ENCODE peak calls at places on chromosomes 11 and 22, in seven cellular contexts. One of them, this sample, is unnamed.

GRCh38 chr11:125994509-125994908 is 48.7 kb downstream of the VSIG10L2 start:
- DNase-seq in stimulated activated CD4-positive, alpha-beta T cell treated with anti-CD3 and anti-CD28 coated beads, Interleukin-4, amount 100 ng/mL, for 48 hours: no peak
- DNase-seq in central memory CD4-positive, alpha-beta T cell: no peak
- DNase-seq in left ventricle myocardium inferior: no peak
- DNase-seq in memory B cell: no peak
- DNase-seq in astrocyte of the cerebellum: no peak
- DNase-seq in AG08395: no peak
- DNase-seq in this sample: no peak

GRCh38 chr11:73761403-73761945 is 600 bp upstream of the RAB6A start:
- DNase-seq in AG08395: no peak
- DNase-seq in central memory CD4-positive, alpha-beta T cell: no peak
- DNase-seq in left ventricle myocardium inferior: no peak
- DNase-seq in astrocyte of the cerebellum: no peak
- DNase-seq in stimulated activated CD4-positive, alpha-beta T cell treated with anti-CD3 and anti-CD28 coated beads, Interleukin-4, amount 100 ng/mL, for 48 hours: no peak
- DNase-seq in memory B cell: no peak
- DNase-seq in this sample: no peak

GRCh38 chr11:65611758-65612603 is 2.0 kb downstream of the MAP3K11 start:
- DNase-seq in astrocyte of the cerebellum: no peak
- DNase-seq in central memory CD4-positive, alpha-beta T cell: no peak
- DNase-seq in AG08395: no peak
- DNase-seq in memory B cell: no peak
- DNase-seq in stimulated activated CD4-positive, alpha-beta T cell treated with anti-CD3 and anti-CD28 coated beads, Interleukin-4, amount 100 ng/mL, for 48 hours: no peak
- DNase-seq in left ventricle myocardium inferior: no peak
- DNase-seq in this sample: no peak

GRCh38 chr11:67996622-67997459 is 7.1 kb downstream of the UNC93B1 start:
- DNase-seq in stimulated activated CD4-positive, alpha-beta T cell treated with anti-CD3 and anti-CD28 coated beads, Interleukin-4, amount 100 ng/mL, for 48 hours: peak
- DNase-seq in AG08395: no peak
- DNase-seq in memory B cell: no peak
- DNase-seq in astrocyte of the cerebellum: no peak
- DNase-seq in left ventricle myocardium inferior: peak
- DNase-seq in central memory CD4-positive, alpha-beta T cell: no peak
- DNase-seq in this sample: peak

GRCh38 chr11:132115454-132115853 is 745.0 kb downstream of the NTM start:
- DNase-seq in stimulated activated CD4-positive, alpha-beta T cell treated with anti-CD3 and anti-CD28 coated beads, Interleukin-4, amount 100 ng/mL, for 48 hours: no peak
- DNase-seq in astrocyte of the cerebellum: no peak
- DNase-seq in central memory CD4-positive, alpha-beta T cell: no peak
- DNase-seq in AG08395: no peak
- DNase-seq in left ventricle myocardium inferior: no peak
- DNase-seq in memory B cell: no peak
- DNase-seq in this sample: peak

GRCh38 chr11:1036303-1036923 is at the start of gene MUC6:
- DNase-seq in central memory CD4-positive, alpha-beta T cell: no peak
- DNase-seq in astrocyte of the cerebellum: no peak
- DNase-seq in memory B cell: no peak
- DNase-seq in left ventricle myocardium inferior: no peak
- DNase-seq in stimulated activated CD4-positive, alpha-beta T cell treated with anti-CD3 and anti-CD28 coated beads, Interleukin-4, amount 100 ng/mL, for 48 hours: no peak
- DNase-seq in AG08395: no peak
- DNase-seq in this sample: no peak

GRCh38 chr22:24367841-24368240 is 59.6 kb upstream of the ADORA2A start:
- DNase-seq in AG08395: peak
- DNase-seq in left ventricle myocardium inferior: no peak
- DNase-seq in astrocyte of the cerebellum: no peak
- DNase-seq in stimulated activated CD4-positive, alpha-beta T cell treated with anti-CD3 and anti-CD28 coated beads, Interleukin-4, amount 100 ng/mL, for 48 hours: no peak
- DNase-seq in central memory CD4-positive, alpha-beta T cell: no peak
- DNase-seq in memory B cell: no peak
- DNase-seq in this sample: peak

GRCh38 chr11:47797633-47798032 is 30.5 kb upstream of the FNBP4 start:
- DNase-seq in AG08395: peak
- DNase-seq in stimulated activated CD4-positive, alpha-beta T cell treated with anti-CD3 and anti-CD28 coated beads, Interleukin-4, amount 100 ng/mL, for 48 hours: peak
- DNase-seq in astrocyte of the cerebellum: peak
- DNase-seq in left ventricle myocardium inferior: no peak
- DNase-seq in memory B cell: no peak
- DNase-seq in central memory CD4-positive, alpha-beta T cell: no peak
- DNase-seq in this sample: peak

GRCh38 chr22:25071720-25072119 is 119.2 kb downstream of the KIAA1671 start:
- DNase-seq in stimulated activated CD4-positive, alpha-beta T cell treated with anti-CD3 and anti-CD28 coated beads, Interleukin-4, amount 100 ng/mL, for 48 hours: no peak
- DNase-seq in central memory CD4-positive, alpha-beta T cell: no peak
- DNase-seq in left ventricle myocardium inferior: no peak
- DNase-seq in astrocyte of the cerebellum: no peak
- DNase-seq in memory B cell: no peak
- DNase-seq in AG08395: no peak
- DNase-seq in this sample: no peak

GRCh38 chr11:5125221-5125620 is 12.9 kb downstream of the OR52A5 start:
- DNase-seq in memory B cell: no peak
- DNase-seq in astrocyte of the cerebellum: no peak
- DNase-seq in central memory CD4-positive, alpha-beta T cell: no peak
- DNase-seq in left ventricle myocardium inferior: no peak
- DNase-seq in stimulated activated CD4-positive, alpha-beta T cell treated with anti-CD3 and anti-CD28 coated beads, Interleukin-4, amount 100 ng/mL, for 48 hours: no peak
- DNase-seq in AG08395: no peak
- DNase-seq in this sample: no peak

GRCh38 chr22:17890245-17890671 is 116.0 kb upstream of the BID start:
- DNase-seq in AG08395: no peak
- DNase-seq in astrocyte of the cerebellum: no peak
- DNase-seq in left ventricle myocardium inferior: no peak
- DNase-seq in central memory CD4-positive, alpha-beta T cell: no peak
- DNase-seq in memory B cell: no peak
- DNase-seq in stimulated activated CD4-positive, alpha-beta T cell treated with anti-CD3 and anti-CD28 coated beads, Interleukin-4, amount 100 ng/mL, for 48 hours: no peak
- DNase-seq in this sample: peak

GRCh38 chr11:126132319-126132718 is 69.7 kb upstream of the CDON start:
- DNase-seq in astrocyte of the cerebellum: peak
- DNase-seq in left ventricle myocardium inferior: peak
- DNase-seq in memory B cell: no peak
- DNase-seq in stimulated activated CD4-positive, alpha-beta T cell treated with anti-CD3 and anti-CD28 coated beads, Interleukin-4, amount 100 ng/mL, for 48 hours: no peak
- DNase-seq in AG08395: no peak
- DNase-seq in central memory CD4-positive, alpha-beta T cell: no peak
- DNase-seq in this sample: peak

GRCh38 chr11:79431535-79431934 is 9.3 kb downstream of the TENM4 start:
- DNase-seq in central memory CD4-positive, alpha-beta T cell: no peak
- DNase-seq in memory B cell: no peak
- DNase-seq in astrocyte of the cerebellum: no peak
- DNase-seq in left ventricle myocardium inferior: no peak
- DNase-seq in AG08395: peak
- DNase-seq in stimulated activated CD4-positive, alpha-beta T cell treated with anti-CD3 and anti-CD28 coated beads, Interleukin-4, amount 100 ng/mL, for 48 hours: no peak
- DNase-seq in this sample: peak

GRCh38 chr11:62664405-62665074 is 470 bp downstream of the C11orf98 start:
- DNase-seq in left ventricle myocardium inferior: peak
- DNase-seq in memory B cell: peak
- DNase-seq in AG08395: no peak
- DNase-seq in central memory CD4-positive, alpha-beta T cell: no peak
- DNase-seq in astrocyte of the cerebellum: no peak
- DNase-seq in stimulated activated CD4-positive, alpha-beta T cell treated with anti-CD3 and anti-CD28 coated beads, Interleukin-4, amount 100 ng/mL, for 48 hours: peak
- DNase-seq in this sample: peak

GRCh38 chr11:88202498-88202897 is 27.3 kb upstream of the RAB38 start:
- DNase-seq in astrocyte of the cerebellum: no peak
- DNase-seq in left ventricle myocardium inferior: no peak
- DNase-seq in memory B cell: no peak
- DNase-seq in central memory CD4-positive, alpha-beta T cell: no peak
- DNase-seq in stimulated activated CD4-positive, alpha-beta T cell treated with anti-CD3 and anti-CD28 coated beads, Interleukin-4, amount 100 ng/mL, for 48 hours: no peak
- DNase-seq in AG08395: no peak
- DNase-seq in this sample: no peak

GRCh38 chr11:76729214-76729613 is 53.9 kb upstream of the TSKU start:
- DNase-seq in AG08395: no peak
- DNase-seq in central memory CD4-positive, alpha-beta T cell: no peak
- DNase-seq in stimulated activated CD4-positive, alpha-beta T cell treated with anti-CD3 and anti-CD28 coated beads, Interleukin-4, amount 100 ng/mL, for 48 hours: no peak
- DNase-seq in left ventricle myocardium inferior: no peak
- DNase-seq in memory B cell: no peak
- DNase-seq in astrocyte of the cerebellum: no peak
- DNase-seq in this sample: no peak

GRCh38 chr11:71153005-71153395 is 99.4 kb downstream of the SHANK2 start:
- DNase-seq in stimulated activated CD4-positive, alpha-beta T cell treated with anti-CD3 and anti-CD28 coated beads, Interleukin-4, amount 100 ng/mL, for 48 hours: no peak
- DNase-seq in memory B cell: no peak
- DNase-seq in AG08395: peak
- DNase-seq in central memory CD4-positive, alpha-beta T cell: no peak
- DNase-seq in astrocyte of the cerebellum: no peak
- DNase-seq in left ventricle myocardium inferior: no peak
- DNase-seq in this sample: peak

GRCh38 chr22:42111798-42112197 is 18.8 kb downstream of the CYP2D6 start:
- DNase-seq in stimulated activated CD4-positive, alpha-beta T cell treated with anti-CD3 and anti-CD28 coated beads, Interleukin-4, amount 100 ng/mL, for 48 hours: no peak
- DNase-seq in left ventricle myocardium inferior: no peak
- DNase-seq in central memory CD4-positive, alpha-beta T cell: no peak
- DNase-seq in memory B cell: no peak
- DNase-seq in AG08395: no peak
- DNase-seq in astrocyte of the cerebellum: no peak
- DNase-seq in this sample: no peak

GRCh38 chr11:16096336-16096735 is 260.0 kb downstream of the SOX6 start:
- DNase-seq in AG08395: peak
- DNase-seq in left ventricle myocardium inferior: no peak
- DNase-seq in central memory CD4-positive, alpha-beta T cell: no peak
- DNase-seq in astrocyte of the cerebellum: no peak
- DNase-seq in stimulated activated CD4-positive, alpha-beta T cell treated with anti-CD3 and anti-CD28 coated beads, Interleukin-4, amount 100 ng/mL, for 48 hours: no peak
- DNase-seq in memory B cell: no peak
- DNase-seq in this sample: no peak

GRCh38 chr11:131616456-131616855 is 246.0 kb downstream of the NTM start:
- DNase-seq in stimulated activated CD4-positive, alpha-beta T cell treated with anti-CD3 and anti-CD28 coated beads, Interleukin-4, amount 100 ng/mL, for 48 hours: no peak
- DNase-seq in memory B cell: no peak
- DNase-seq in left ventricle myocardium inferior: no peak
- DNase-seq in AG08395: no peak
- DNase-seq in central memory CD4-positive, alpha-beta T cell: no peak
- DNase-seq in astrocyte of the cerebellum: no peak
- DNase-seq in this sample: no peak

GRCh38 chr22:35380013-35380412 is 883 bp upstream of the HMOX1 start:
- DNase-seq in central memory CD4-positive, alpha-beta T cell: no peak
- DNase-seq in astrocyte of the cerebellum: no peak
- DNase-seq in stimulated activated CD4-positive, alpha-beta T cell treated with anti-CD3 and anti-CD28 coated beads, Interleukin-4, amount 100 ng/mL, for 48 hours: no peak
- DNase-seq in memory B cell: no peak
- DNase-seq in left ventricle myocardium inferior: no peak
- DNase-seq in AG08395: no peak
- DNase-seq in this sample: no peak

GRCh38 chr11:57459112-57460016 is 964 bp upstream of the RTN4RL2 start:
- DNase-seq in central memory CD4-positive, alpha-beta T cell: no peak
- DNase-seq in astrocyte of the cerebellum: no peak
- DNase-seq in memory B cell: no peak
- DNase-seq in AG08395: no peak
- DNase-seq in left ventricle myocardium inferior: no peak
- DNase-seq in stimulated activated CD4-positive, alpha-beta T cell treated with anti-CD3 and anti-CD28 coated beads, Interleukin-4, amount 100 ng/mL, for 48 hours: no peak
- DNase-seq in this sample: peak

GRCh38 chr11:117878939-117879475 is 2.5 kb upstream of the FXYD6 start:
- DNase-seq in memory B cell: no peak
- DNase-seq in stimulated activated CD4-positive, alpha-beta T cell treated with anti-CD3 and anti-CD28 coated beads, Interleukin-4, amount 100 ng/mL, for 48 hours: no peak
- DNase-seq in left ventricle myocardium inferior: no peak
- DNase-seq in AG08395: no peak
- DNase-seq in central memory CD4-positive, alpha-beta T cell: no peak
- DNase-seq in astrocyte of the cerebellum: no peak
- DNase-seq in this sample: no peak

GRCh38 chr11:133403900-133404299 is 128.4 kb downstream of the OPCML start:
- DNase-seq in astrocyte of the cerebellum: no peak
- DNase-seq in stimulated activated CD4-positive, alpha-beta T cell treated with anti-CD3 and anti-CD28 coated beads, Interleukin-4, amount 100 ng/mL, for 48 hours: no peak
- DNase-seq in central memory CD4-positive, alpha-beta T cell: no peak
- DNase-seq in left ventricle myocardium inferior: no peak
- DNase-seq in memory B cell: no peak
- DNase-seq in AG08395: no peak
- DNase-seq in this sample: no peak

GRCh38 chr11:27717377-27717776 is 17.1 kb upstream of the BDNF start:
- DNase-seq in astrocyte of the cerebellum: no peak
- DNase-seq in left ventricle myocardium inferior: no peak
- DNase-seq in central memory CD4-positive, alpha-beta T cell: no peak
- DNase-seq in AG08395: peak
- DNase-seq in stimulated activated CD4-positive, alpha-beta T cell treated with anti-CD3 and anti-CD28 coated beads, Interleukin-4, amount 100 ng/mL, for 48 hours: no peak
- DNase-seq in memory B cell: no peak
- DNase-seq in this sample: peak

GRCh38 chr11:13120691-13121090 is 111.6 kb downstream of the RASSF10 start:
- DNase-seq in stimulated activated CD4-positive, alpha-beta T cell treated with anti-CD3 and anti-CD28 coated beads, Interleukin-4, amount 100 ng/mL, for 48 hours: no peak
- DNase-seq in memory B cell: no peak
- DNase-seq in central memory CD4-positive, alpha-beta T cell: no peak
- DNase-seq in astrocyte of the cerebellum: no peak
- DNase-seq in left ventricle myocardium inferior: no peak
- DNase-seq in AG08395: peak
- DNase-seq in this sample: peak

GRCh38 chr11:10778217-10778970 is 27.3 kb downstream of the CTR9 start:
- DNase-seq in memory B cell: no peak
- DNase-seq in left ventricle myocardium inferior: peak
- DNase-seq in AG08395: peak
- DNase-seq in astrocyte of the cerebellum: peak
- DNase-seq in central memory CD4-positive, alpha-beta T cell: no peak
- DNase-seq in stimulated activated CD4-positive, alpha-beta T cell treated with anti-CD3 and anti-CD28 coated beads, Interleukin-4, amount 100 ng/mL, for 48 hours: no peak
- DNase-seq in this sample: no peak

GRCh38 chr22:36577019-36577418 is 48.1 kb upstream of the EIF3D start:
- DNase-seq in astrocyte of the cerebellum: peak
- DNase-seq in memory B cell: no peak
- DNase-seq in central memory CD4-positive, alpha-beta T cell: no peak
- DNase-seq in AG08395: peak
- DNase-seq in left ventricle myocardium inferior: no peak
- DNase-seq in stimulated activated CD4-positive, alpha-beta T cell treated with anti-CD3 and anti-CD28 coated beads, Interleukin-4, amount 100 ng/mL, for 48 hours: no peak
- DNase-seq in this sample: peak

GRCh38 chr11:118002010-118002540 is 15.9 kb downstream of the IL10RA start:
- DNase-seq in memory B cell: no peak
- DNase-seq in central memory CD4-positive, alpha-beta T cell: peak
- DNase-seq in stimulated activated CD4-positive, alpha-beta T cell treated with anti-CD3 and anti-CD28 coated beads, Interleukin-4, amount 100 ng/mL, for 48 hours: peak
- DNase-seq in left ventricle myocardium inferior: no peak
- DNase-seq in astrocyte of the cerebellum: no peak
- DNase-seq in AG08395: no peak
- DNase-seq in this sample: no peak

GRCh38 chr11:102810943-102811528 is 13.1 kb upstream of the MMP1 start:
- DNase-seq in central memory CD4-positive, alpha-beta T cell: no peak
- DNase-seq in AG08395: peak
- DNase-seq in left ventricle myocardium inferior: no peak
- DNase-seq in memory B cell: no peak
- DNase-seq in astrocyte of the cerebellum: no peak
- DNase-seq in stimulated activated CD4-positive, alpha-beta T cell treated with anti-CD3 and anti-CD28 coated beads, Interleukin-4, amount 100 ng/mL, for 48 hours: no peak
- DNase-seq in this sample: peak

GRCh38 chr11:115613986-115614625 is 109.9 kb upstream of the CADM1 start:
- DNase-seq in central memory CD4-positive, alpha-beta T cell: no peak
- DNase-seq in left ventricle myocardium inferior: no peak
- DNase-seq in stimulated activated CD4-positive, alpha-beta T cell treated with anti-CD3 and anti-CD28 coated beads, Interleukin-4, amount 100 ng/mL, for 48 hours: no peak
- DNase-seq in AG08395: peak
- DNase-seq in memory B cell: no peak
- DNase-seq in astrocyte of the cerebellum: no peak
- DNase-seq in this sample: peak

GRCh38 chr11:125123947-125124633 is 12.7 kb upstream of the TMEM218 start:
- DNase-seq in AG08395: peak
- DNase-seq in central memory CD4-positive, alpha-beta T cell: peak
- DNase-seq in memory B cell: peak
- DNase-seq in left ventricle myocardium inferior: peak
- DNase-seq in astrocyte of the cerebellum: peak
- DNase-seq in stimulated activated CD4-positive, alpha-beta T cell treated with anti-CD3 and anti-CD28 coated beads, Interleukin-4, amount 100 ng/mL, for 48 hours: no peak
- DNase-seq in this sample: peak

GRCh38 chr22:41534219-41534618 is 10.1 kb downstream of the POLR3H start:
- DNase-seq in central memory CD4-positive, alpha-beta T cell: no peak
- DNase-seq in astrocyte of the cerebellum: no peak
- DNase-seq in AG08395: no peak
- DNase-seq in memory B cell: no peak
- DNase-seq in stimulated activated CD4-positive, alpha-beta T cell treated with anti-CD3 and anti-CD28 coated beads, Interleukin-4, amount 100 ng/mL, for 48 hours: no peak
- DNase-seq in left ventricle myocardium inferior: no peak
- DNase-seq in this sample: no peak

GRCh38 chr11:17748761-17749721 is 14.5 kb downstream of the KCNC1 start:
- DNase-seq in central memory CD4-positive, alpha-beta T cell: no peak
- DNase-seq in stimulated activated CD4-positive, alpha-beta T cell treated with anti-CD3 and anti-CD28 coated beads, Interleukin-4, amount 100 ng/mL, for 48 hours: no peak
- DNase-seq in AG08395: no peak
- DNase-seq in memory B cell: no peak
- DNase-seq in left ventricle myocardium inferior: no peak
- DNase-seq in astrocyte of the cerebellum: no peak
- DNase-seq in this sample: no peak

GRCh38 chr11:35043933-35044332 is 95.0 kb upstream of the CD44 start:
- DNase-seq in stimulated activated CD4-positive, alpha-beta T cell treated with anti-CD3 and anti-CD28 coated beads, Interleukin-4, amount 100 ng/mL, for 48 hours: no peak
- DNase-seq in left ventricle myocardium inferior: no peak
- DNase-seq in memory B cell: no peak
- DNase-seq in astrocyte of the cerebellum: no peak
- DNase-seq in AG08395: no peak
- DNase-seq in central memory CD4-positive, alpha-beta T cell: no peak
- DNase-seq in this sample: no peak

GRCh38 chr11:123405123-123405592 is 24.9 kb upstream of the GRAMD1B start:
- DNase-seq in stimulated activated CD4-positive, alpha-beta T cell treated with anti-CD3 and anti-CD28 coated beads, Interleukin-4, amount 100 ng/mL, for 48 hours: no peak
- DNase-seq in left ventricle myocardium inferior: peak
- DNase-seq in astrocyte of the cerebellum: no peak
- DNase-seq in AG08395: no peak
- DNase-seq in memory B cell: no peak
- DNase-seq in central memory CD4-positive, alpha-beta T cell: no peak
- DNase-seq in this sample: no peak

GRCh38 chr11:830295-831131 is 2.2 kb upstream of the CD151 start:
- DNase-seq in memory B cell: peak
- DNase-seq in central memory CD4-positive, alpha-beta T cell: peak
- DNase-seq in astrocyte of the cerebellum: no peak
- DNase-seq in AG08395: peak
- DNase-seq in stimulated activated CD4-positive, alpha-beta T cell treated with anti-CD3 and anti-CD28 coated beads, Interleukin-4, amount 100 ng/mL, for 48 hours: peak
- DNase-seq in left ventricle myocardium inferior: peak
- DNase-seq in this sample: no peak

GRCh38 chr11:45652781-45653180 is 12.6 kb downstream of the CHST1 start:
- DNase-seq in AG08395: peak
- DNase-seq in memory B cell: no peak
- DNase-seq in stimulated activated CD4-positive, alpha-beta T cell treated with anti-CD3 and anti-CD28 coated beads, Interleukin-4, amount 100 ng/mL, for 48 hours: no peak
- DNase-seq in astrocyte of the cerebellum: no peak
- DNase-seq in left ventricle myocardium inferior: no peak
- DNase-seq in central memory CD4-positive, alpha-beta T cell: no peak
- DNase-seq in this sample: peak

This sample was measured in PC-3.